ENCODE peak calls at places on chromosomes 7 and 10, in four cellular contexts. H, K, I and L are unnamed samples.

GRCh38 chr10:23344251-23344841 is at the start of gene C10orf67:
- DNase-seq in H (no peak), K (peak; percentile 19), I (peak; percentile 30), L (peak; percentile 45)

GRCh38 chr7:93194368-93194767 is 31.9 kb downstream of the HEPACAM2 start:
- DNase-seq in H (no peak), K (peak; percentile 5), I (peak; percentile 2), L (peak; percentile 66)

GRCh38 chr10:31490858-31491504 is 172.0 kb downstream of the ZEB1 start:
- DNase-seq in H (peak; percentile 8), K (peak; percentile 55), I (peak; percentile 75), L (peak; percentile 66)

GRCh38 chr10:132296671-132297443 is 10.9 kb downstream of the STK32C start:
- DNase-seq in H (no peak), K (no peak), I (no peak), L (no peak)

GRCh38 chr10:62083413-62083794 is 181.9 kb downstream of the ARID5B start:
- DNase-seq in H (no peak), K (peak; percentile 62), I (peak; percentile 58), L (peak; percentile 57)

GRCh38 chr10:86366902-86367338 is 325 bp upstream of the GRID1 start:
- DNase-seq in H (no peak), K (no peak), I (no peak), L (no peak)

GRCh38 chr10:11506247-11506789 is 105.1 kb downstream of the USP6NL start:
- DNase-seq in H (no peak), K (no peak), I (no peak), L (no peak)

GRCh38 chr7:123769371-123769770 is 20.6 kb upstream of the WASL start:
- DNase-seq in H (peak; percentile 62), K (peak; percentile 25), I (peak; percentile 67), L (peak; percentile 89)

GRCh38 chr10:110056822-110057221 is 49.0 kb downstream of the ADD3 start:
- DNase-seq in H (no peak), K (peak; percentile 85), I (peak; percentile 59), L (peak; percentile 29)

GRCh38 chr10:21888959-21889358 is 114.6 kb downstream of the DNAJC1 start:
- DNase-seq in H (no peak), K (no peak), I (no peak), L (no peak)

GRCh38 chr7:1053002-1053411 is 8.7 kb downstream of the GPR146 start:
- DNase-seq in H (no peak), K (no peak), I (no peak), L (no peak)

GRCh38 chr10:103622286-103622685 is 128.8 kb downstream of the NEURL1 start:
- DNase-seq in H (no peak), K (no peak), I (no peak), L (no peak)

GRCh38 chr10:100341953-100342626 is 4.9 kb upstream of the SCD start:
- DNase-seq in H (peak; percentile 64), K (peak; percentile 57), I (peak; percentile 60), L (peak; percentile 62)

GRCh38 chr7:131553906-131554305 is 2.5 kb downstream of the PODXL start:
- DNase-seq in H (no peak), K (no peak), I (no peak), L (no peak)

GRCh38 chr7:131555565-131556054 is 818 bp downstream of the PODXL start:
- DNase-seq in H (no peak), K (no peak), I (no peak), L (no peak)

GRCh38 chr7:131554880-131555516 is 1.4 kb downstream of the PODXL start:
- DNase-seq in H (no peak), K (no peak), I (no peak), L (no peak)

GRCh38 chr7:131548371-131548770 is 8.1 kb downstream of the PODXL start:
- DNase-seq in H (no peak), K (no peak), I (no peak), L (no peak)

DNA sequence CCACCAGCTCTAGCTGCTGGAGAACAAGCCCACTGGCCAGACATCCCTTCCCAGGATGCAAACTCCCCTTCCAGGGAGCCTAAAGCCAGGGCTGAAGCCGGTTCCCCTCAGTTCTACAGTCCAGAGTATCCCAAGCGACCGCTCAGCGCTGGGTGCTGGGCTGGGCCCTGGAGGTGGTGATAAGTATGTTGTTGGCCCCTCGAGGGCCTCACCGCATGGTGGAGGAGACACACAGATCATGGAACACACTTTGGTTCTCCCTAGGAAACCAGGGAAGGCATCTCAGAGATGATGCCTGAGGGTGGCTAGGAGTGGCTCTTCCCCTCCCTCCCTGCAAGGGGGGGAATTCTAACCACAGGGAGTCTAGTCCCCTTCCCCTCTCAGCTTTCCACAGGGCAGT is 4.4 kb downstream of the PODXL start:
- DNase-seq in H (no peak), K (no peak), I (no peak), L (no peak)
- H3K4me3 ChIP-seq in H (no peak overlapping the region), K (no peak overlapping the region), I (no peak overlapping the region), L (no peak overlapping the region)

GRCh38 chr7:80136276-80137045 is 1.8 kb downstream of the GNAI1 start:
- DNase-seq in H (no peak), K (peak; percentile 63), I (peak; percentile 65), L (peak; percentile 71)

GRCh38 chr7:80133361-80134104 is 1.1 kb upstream of the GNAI1 start:
- DNase-seq in H (no peak), K (peak; percentile 39), I (no peak), L (peak; percentile 50)

GRCh38 chr7:80135306-80136104 is 874 bp downstream of the GNAI1 start:
- DNase-seq in H (no peak), K (peak; percentile 26), I (peak; percentile 35), L (peak; percentile 23)

GRCh38 chr7:80134105-80134535 is 511 bp upstream of the GNAI1 start:
- DNase-seq in H (no peak), K (no peak), I (no peak), L (no peak)

GRCh38 chr7:80134536-80135305 is at the start of gene GNAI1:
- DNase-seq in H (peak; percentile 60), K (peak; percentile 86), I (peak; percentile 75), L (peak; percentile 70)
- TF ChIP-seq CTCF in H (peak; percentile 44), K (no peak), I (peak; percentile 38), L (no peak)

GRCh38 chr7:152097330-152097729 is 71.9 kb downstream of the GALNT11 start:
- DNase-seq in H (no peak), K (no peak), I (no peak), L (no peak)
- H3K4me3 ChIP-seq in H (no peak overlapping the region), K (no peak overlapping the region), I (no peak overlapping the region), L (no peak overlapping the region)

DNA sequence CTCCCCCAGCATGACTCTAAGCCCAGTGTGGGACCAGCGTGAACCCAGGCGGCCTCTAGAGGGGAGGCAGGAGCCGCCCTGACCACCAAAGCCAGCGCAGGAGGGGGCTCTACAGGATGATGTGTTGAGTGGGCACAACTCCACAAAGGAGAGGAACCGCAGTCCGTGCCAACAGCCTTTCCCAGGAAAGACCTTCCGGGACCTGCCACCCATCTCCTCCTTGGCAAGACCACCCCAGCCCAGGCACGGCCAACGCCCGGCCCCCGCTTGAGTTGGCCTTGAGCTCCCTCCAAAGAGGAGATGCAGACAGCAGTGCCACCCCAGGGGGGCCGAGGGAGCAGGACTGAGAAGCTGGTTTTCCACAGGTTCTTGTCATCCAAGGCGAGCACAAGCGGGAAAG is 38.9 kb downstream of the PTPRN2 start:
- DNase-seq in H (no peak), K (no peak), I (no peak), L (no peak)
- TF ChIP-seq CTCF in H (no peak), K (no peak), I (no peak), L (no peak)

DNA sequence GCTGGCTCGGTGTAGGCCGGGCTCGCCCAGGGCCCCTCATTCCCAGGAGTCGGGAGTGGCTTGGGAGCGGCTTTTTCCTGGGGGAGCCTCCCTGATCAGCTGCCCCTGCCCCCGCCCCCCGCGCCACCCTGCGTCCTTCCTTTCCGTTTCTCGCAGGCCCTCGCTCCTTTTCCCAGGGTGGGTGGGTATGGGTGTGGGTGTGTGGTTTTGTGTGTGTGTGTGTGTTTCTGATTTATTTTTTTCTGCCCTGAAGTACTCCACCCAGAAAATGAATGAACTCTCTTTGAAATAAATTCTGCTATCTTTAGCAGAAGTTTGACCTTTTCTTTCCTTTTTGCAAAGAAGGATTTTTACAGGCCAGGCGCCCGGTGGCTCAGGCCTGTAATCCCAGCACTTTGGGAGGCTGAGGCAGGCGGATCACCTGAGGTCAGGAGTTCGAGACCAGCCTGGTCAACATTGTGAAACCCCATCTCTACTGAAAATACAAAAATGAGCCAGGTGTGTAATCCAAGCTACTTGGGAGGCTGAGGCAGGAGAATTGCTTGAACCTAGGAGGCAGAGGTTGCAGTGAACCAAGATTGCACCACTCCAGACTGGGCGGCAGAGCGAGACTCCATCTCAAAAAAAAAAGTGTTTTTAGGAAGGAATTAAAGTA is 30.0 kb upstream of the AP5Z1 start:
- DNase-seq in H (no peak), K (no peak), I (no peak), L (no peak)
- H3K4me3 ChIP-seq in H (no peak overlapping the region), K (peak overlapping the region; percentile 58), I (no peak overlapping the region), L (peak overlapping the region; percentile 33)

DNA sequence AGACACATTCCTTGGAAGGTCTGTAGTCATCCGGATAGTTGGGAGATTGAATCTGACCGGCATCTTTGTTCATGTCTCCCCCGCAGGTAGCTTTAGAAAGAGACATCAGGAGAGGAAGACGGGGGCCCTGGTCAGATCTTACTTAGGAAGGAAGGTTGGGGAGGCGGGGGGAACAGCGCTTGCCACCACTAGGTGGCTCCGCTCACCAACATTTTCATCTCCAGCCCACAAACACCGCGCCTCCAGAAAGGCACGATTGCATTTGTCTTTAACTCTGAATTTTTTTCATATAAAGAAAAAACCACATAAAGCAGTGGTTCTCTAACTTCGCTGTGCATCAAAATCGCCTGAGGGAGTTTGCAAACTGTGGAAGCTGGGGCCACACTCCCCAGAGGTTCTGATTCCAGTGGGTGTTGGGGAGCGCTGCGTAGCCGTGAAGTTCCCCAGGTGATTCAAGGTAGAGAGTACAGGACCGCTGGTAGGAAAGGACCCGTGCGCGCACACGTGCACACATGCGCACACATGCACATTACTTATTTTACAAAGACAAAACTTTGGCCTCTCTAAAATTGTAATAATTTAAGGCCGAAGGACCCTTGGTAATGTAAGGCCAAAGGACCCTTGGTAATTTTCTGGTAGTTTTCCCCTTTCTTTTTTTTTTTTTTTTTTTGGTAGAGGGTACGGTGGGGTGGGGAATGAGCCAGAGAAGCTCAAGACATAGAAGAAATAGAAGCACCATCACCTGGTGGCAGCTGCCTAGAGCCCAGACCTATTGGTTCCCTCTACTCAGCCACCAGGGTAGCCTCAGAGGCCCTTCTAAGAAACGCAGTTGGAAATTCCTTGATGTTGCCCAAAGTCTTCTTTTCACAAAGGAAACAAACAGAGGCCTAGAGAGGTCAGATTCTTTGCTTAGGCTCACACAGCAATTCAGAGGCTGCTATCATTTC is 37.4 kb upstream of the OPALIN start:
- DNase-seq in H (peak; percentile 21), K (peak; percentile 75), I (peak; percentile 79), L (peak; percentile 65)
- TF ChIP-seq CTCF in H (peak; percentile 93), K (peak; percentile 79), I (peak; percentile 91), L (peak; percentile 79)

GRCh38 chr10:69506834-69507643 is 55.8 kb downstream of the TSPAN15 start:
- DNase-seq in H (no peak), K (no peak), I (no peak), L (no peak)
- H3K4me3 ChIP-seq in H (no peak overlapping the region), K (no peak overlapping the region), I (no peak overlapping the region), L (no peak overlapping the region)

GRCh38 chr7:99631311-99632109 is 14.8 kb downstream of the ZSCAN25 start:
- DNase-seq in H (no peak), K (no peak), I (peak; percentile 12), L (peak; percentile 55)
- TF ChIP-seq CTCF in H (no peak), K (peak; percentile 22), I (peak; percentile 22), L (peak; percentile 45)